ENCODE peak calls at places on chromosomes 7 and 10, in six cellular contexts. H is colonic mucosa, L is neural progenitor cell, A is MM.1S, K is neuronal stem cell, M is GM23248. O is an unnamed sample.
A peak's percentile ranks its signal among the peaks of the same experiment; 100 is the strongest.

GRCh38 chr7:17663056-17663675 is 277.1 kb downstream of the SNX13 start:
- DNase-seq in H (no peak), L (no peak), A (no peak), K (no peak), M (peak; percentile 94), O (peak; percentile 39)

GRCh38 chr7:149680316-149681025 is 92.9 kb downstream of the ZNF467 start:
- DNase-seq in H (no peak), L (no peak), A (no peak), K (no peak), M (peak; percentile 81), O (no peak)

GRCh38 chr10:24930427-24930826 is 22.0 kb downstream of the PRTFDC1 start:
- DNase-seq in H (no peak), L (no peak), A (no peak), K (no peak), M (no peak), O (no peak)

GRCh38 chr10:96044686-96045085 is 1.3 kb downstream of the CCNJ start:
- DNase-seq in H (peak; percentile 19), L (peak; percentile 31), A (no peak), K (no peak), M (peak; percentile 75), O (peak; percentile 18)

GRCh38 chr7:85840532-85840931 is 653.7 kb upstream of the SEMA3D start:
- DNase-seq in H (no peak), L (no peak), A (no peak), K (no peak), M (no peak), O (no peak)

GRCh38 chr7:120996333-120996982 is 7.9 kb downstream of the CPED1 start:
- DNase-seq in H (peak; percentile 88), L (no peak), A (peak; percentile 77), K (no peak), M (peak; percentile 88), O (no peak)

GRCh38 chr7:47915066-47915976 is 32.9 kb downstream of the PKD1L1 start:
- DNase-seq in H (no peak), L (no peak), A (no peak), K (no peak), M (peak; percentile 39), O (peak; percentile 43)

GRCh38 chr10:5030989-5031388 is 27.3 kb upstream of the AKR1C2 start:
- DNase-seq in H (no peak), L (no peak), A (no peak), K (no peak), M (no peak), O (no peak)

GRCh38 chr10:37754538-37755323 is 102.7 kb downstream of the ZNF248 start:
- DNase-seq in H (peak; percentile 26), L (peak; percentile 45), A (peak; percentile 54), K (no peak), M (peak; percentile 59), O (peak; percentile 11)

GRCh38 chr7:156985101-156985967 is 25.1 kb downstream of the MNX1 start:
- DNase-seq in H (peak; percentile 15), L (no peak), A (peak; percentile 5), K (no peak), M (no peak), O (no peak)

GRCh38 chr10:127908106-127908957 is 1.4 kb downstream of the PTPRE start:
- DNase-seq in H (no peak), L (no peak), A (no peak), K (no peak), M (peak; percentile 89), O (no peak)

GRCh38 chr10:129728905-129729540 is 235.1 kb downstream of the EBF3 start:
- DNase-seq in H (peak; percentile 11), L (no peak), A (no peak), K (no peak), M (no peak), O (no peak)

GRCh38 chr7:117163101-117163500 is 159.8 kb downstream of the WNT2 start:
- DNase-seq in H (no peak), L (no peak), A (no peak), K (no peak), M (no peak), O (no peak)
- H3K9ac ChIP-seq in H (no peak overlapping the region), L (no peak overlapping the region), A (no peak overlapping the region), K (no peak overlapping the region), M (no peak overlapping the region), O (no peak overlapping the region)

GRCh38 chr7:101164071-101164840 is 1.1 kb downstream of the VGF start:
- DNase-seq in H (no peak), L (peak; percentile 89), A (no peak), K (no peak), M (peak; percentile 86), O (peak; percentile 77)
- H3K9ac ChIP-seq in H (no peak overlapping the region), L (no peak overlapping the region), A (no peak overlapping the region), K (peak overlapping the region; percentile 68), M (no peak overlapping the region), O (peak overlapping the region; percentile 58)

DNA sequence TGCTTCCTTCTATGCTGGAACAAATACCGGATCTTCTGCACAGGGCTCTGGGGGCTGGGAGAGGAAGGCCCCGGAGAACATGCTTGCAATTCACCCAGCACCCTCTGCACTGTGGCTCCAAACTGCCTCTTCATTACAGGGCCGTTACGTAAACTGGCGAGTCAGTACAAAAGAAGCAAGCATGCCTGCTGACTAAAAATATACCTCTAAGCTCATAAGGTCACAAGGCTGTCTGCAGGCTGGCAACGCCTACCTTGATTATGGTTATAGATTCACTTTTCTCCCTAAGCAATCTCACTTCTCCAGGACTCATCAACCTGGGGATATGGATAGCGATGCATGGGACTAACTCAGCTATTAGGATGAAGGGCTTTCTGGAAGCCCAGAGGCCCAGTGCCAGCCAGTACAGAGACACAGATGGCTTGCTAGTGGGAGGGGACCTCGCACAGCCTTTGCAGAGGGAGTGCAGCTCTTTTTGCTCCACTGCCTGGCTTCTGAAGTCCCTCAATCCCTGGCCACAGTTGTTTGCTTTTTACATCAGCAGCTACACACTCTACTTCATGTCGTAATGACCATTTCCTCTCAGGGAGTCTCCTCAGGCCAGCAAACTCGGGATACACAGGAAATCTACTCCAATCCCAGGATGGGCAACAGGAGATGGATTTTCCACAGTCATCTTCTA is 96.1 kb downstream of the SH3PXD2A start:
- DNase-seq in H (peak; percentile 49), L (no peak), A (peak; percentile 28), K (no peak), M (peak; percentile 89), O (no peak)
- H3K9ac ChIP-seq in H (peak overlapping the region; percentile 35), L (no peak overlapping the region), A (no peak overlapping the region), K (no peak overlapping the region), M (peak overlapping the region; percentile 59), O (no peak overlapping the region)

GRCh38 chr10:68088744-68089143 is 13.7 kb upstream of the HERC4 start:
- DNase-seq in H (no peak), L (no peak), A (no peak), K (no peak), M (no peak), O (no peak)

GRCh38 chr10:68087338-68088029 is 12.4 kb upstream of the HERC4 start:
- DNase-seq in H (no peak), L (no peak), A (no peak), K (no peak), M (no peak), O (peak; percentile 38)

GRCh38 chr10:68086910-68087309 is 11.8 kb upstream of the HERC4 start:
- DNase-seq in H (no peak), L (no peak), A (no peak), K (no peak), M (no peak), O (no peak)

GRCh38 chr10:68086011-68086410 is 10.9 kb upstream of the HERC4 start:
- DNase-seq in H (no peak), L (no peak), A (no peak), K (no peak), M (peak; percentile 46), O (no peak)

GRCh38 chr10:68088030-68088396 is 12.9 kb upstream of the HERC4 start:
- DNase-seq in H (no peak), L (no peak), A (no peak), K (no peak), M (no peak), O (no peak)
- H3K9ac ChIP-seq in H (no peak overlapping the region), L (no peak overlapping the region), A (no peak overlapping the region), K (no peak overlapping the region), M (no peak overlapping the region), O (no peak overlapping the region)